ENCODE peak calls at places on chromosomes 13 and 19, in eight cellular contexts. One of them, this sample, is unnamed. For H3K4me1 and H3K36me3, the result is how much of the 10 kb centered on the place peaks cover.

GRCh38 chr19:42207767-42208259 is 9.7 kb downstream of the DEDD2 start:
- DNase-seq in HAP-1: no peak
- DNase-seq in keratinocyte: peak
- DNase-seq in endodermal cell: no peak
- DNase-seq in right lobe of liver: no peak
- DNase-seq in tibial nerve: no peak
- DNase-seq in mammary epithelial cell: peak
- DNase-seq in fibroblast of lung: peak
- DNase-seq in this sample: no peak

GRCh38 chr19:37594982-37595382 is 306 bp downstream of the ZNF540 start:
- DNase-seq in fibroblast of lung: no peak
- DNase-seq in right lobe of liver: peak
- DNase-seq in keratinocyte: peak
- DNase-seq in tibial nerve: peak
- DNase-seq in endodermal cell: no peak
- DNase-seq in mammary epithelial cell: no peak
- DNase-seq in HAP-1: no peak
- DNase-seq in this sample: no peak

GRCh38 chr19:52277471-52277870 is 8.1 kb downstream of the ZNF766 start:
- DNase-seq in right lobe of liver: no peak
- DNase-seq in fibroblast of lung: no peak
- DNase-seq in endodermal cell: no peak
- DNase-seq in tibial nerve: no peak
- DNase-seq in HAP-1: no peak
- DNase-seq in mammary epithelial cell: no peak
- DNase-seq in keratinocyte: no peak
- DNase-seq in this sample: no peak

GRCh38 chr13:111662895-111663294 is 342.5 kb downstream of the TEX29 start:
- DNase-seq in keratinocyte: no peak
- DNase-seq in fibroblast of lung: no peak
- DNase-seq in right lobe of liver: no peak
- DNase-seq in HAP-1: no peak
- DNase-seq in mammary epithelial cell: no peak
- DNase-seq in tibial nerve: no peak
- DNase-seq in endodermal cell: no peak
- DNase-seq in this sample: no peak

GRCh38 chr13:97339989-97340361 is 94.0 kb upstream of the RAP2A start:
- DNase-seq in tibial nerve: no peak
- DNase-seq in mammary epithelial cell: no peak
- DNase-seq in endodermal cell: no peak
- DNase-seq in HAP-1: no peak
- DNase-seq in right lobe of liver: no peak
- DNase-seq in fibroblast of lung: no peak
- DNase-seq in keratinocyte: no peak
- DNase-seq in this sample: no peak

GRCh38 chr19:18886972-18887371 is 9.0 kb downstream of the CERS1 start:
- DNase-seq in HAP-1: no peak
- DNase-seq in keratinocyte: no peak
- DNase-seq in mammary epithelial cell: no peak
- DNase-seq in right lobe of liver: no peak
- DNase-seq in fibroblast of lung: no peak
- DNase-seq in tibial nerve: no peak
- DNase-seq in endodermal cell: no peak
- DNase-seq in this sample: no peak

GRCh38 chr13:21511841-21512240 is 52.7 kb upstream of the ZDHHC20 start:
- DNase-seq in right lobe of liver: no peak
- DNase-seq in keratinocyte: peak
- DNase-seq in HAP-1: no peak
- DNase-seq in endodermal cell: no peak
- DNase-seq in tibial nerve: no peak
- DNase-seq in mammary epithelial cell: peak
- DNase-seq in fibroblast of lung: no peak
- DNase-seq in this sample: no peak

GRCh38 chr13:25286308-25286968 is 850 bp downstream of the MTMR6 start:
- DNase-seq in mammary epithelial cell: peak
- DNase-seq in keratinocyte: no peak
- DNase-seq in endodermal cell: peak
- DNase-seq in HAP-1: no peak
- DNase-seq in right lobe of liver: no peak
- DNase-seq in tibial nerve: no peak
- DNase-seq in fibroblast of lung: peak
- DNase-seq in this sample: peak

GRCh38 chr13:44170731-44171130 is 202.9 kb upstream of the SERP2 start:
- DNase-seq in tibial nerve: no peak
- DNase-seq in HAP-1: no peak
- DNase-seq in endodermal cell: no peak
- DNase-seq in right lobe of liver: no peak
- DNase-seq in keratinocyte: no peak
- DNase-seq in mammary epithelial cell: no peak
- DNase-seq in fibroblast of lung: no peak
- DNase-seq in this sample: no peak

GRCh38 chr19:41297628-41298326 is 12.2 kb upstream of the CCDC97 start:
- DNase-seq in endodermal cell: no peak
- DNase-seq in keratinocyte: no peak
- DNase-seq in fibroblast of lung: no peak
- DNase-seq in right lobe of liver: no peak
- DNase-seq in HAP-1: no peak
- DNase-seq in mammary epithelial cell: no peak
- DNase-seq in tibial nerve: no peak
- DNase-seq in this sample: no peak

GRCh38 chr19:57321746-57322145 is 1.5 kb downstream of the ZNF543 start:
- DNase-seq in right lobe of liver: no peak
- DNase-seq in tibial nerve: no peak
- DNase-seq in fibroblast of lung: no peak
- DNase-seq in keratinocyte: no peak
- DNase-seq in mammary epithelial cell: no peak
- DNase-seq in HAP-1: no peak
- DNase-seq in endodermal cell: no peak
- DNase-seq in this sample: no peak

GRCh38 chr19:7489609-7490044 is 792 bp upstream of the PEX11G start:
- DNase-seq in right lobe of liver: no peak
- DNase-seq in fibroblast of lung: no peak
- DNase-seq in mammary epithelial cell: no peak
- DNase-seq in tibial nerve: no peak
- DNase-seq in endodermal cell: peak
- DNase-seq in HAP-1: no peak
- DNase-seq in keratinocyte: no peak
- DNase-seq in this sample: peak

GRCh38 chr19:39060130-39060529 is 24.0 kb upstream of the ACP7 start:
- DNase-seq in mammary epithelial cell: no peak
- DNase-seq in tibial nerve: no peak
- DNase-seq in HAP-1: no peak
- DNase-seq in fibroblast of lung: no peak
- DNase-seq in endodermal cell: no peak
- DNase-seq in keratinocyte: no peak
- DNase-seq in right lobe of liver: no peak
- DNase-seq in this sample: no peak

GRCh38 chr19:49119411-49120324 is at the start of gene PPFIA3:
- DNase-seq in keratinocyte: no peak
- DNase-seq in HAP-1: no peak
- DNase-seq in tibial nerve: peak
- DNase-seq in right lobe of liver: peak
- DNase-seq in mammary epithelial cell: peak
- DNase-seq in fibroblast of lung: peak
- DNase-seq in endodermal cell: peak
- DNase-seq in this sample: peak

GRCh38 chr19:30076101-30076551 is 134.1 kb downstream of the URI1 start:
- DNase-seq in endodermal cell: peak
- DNase-seq in mammary epithelial cell: no peak
- DNase-seq in right lobe of liver: peak
- DNase-seq in tibial nerve: no peak
- DNase-seq in HAP-1: no peak
- DNase-seq in keratinocyte: no peak
- DNase-seq in fibroblast of lung: no peak
- DNase-seq in this sample: peak

GRCh38 chr19:30540671-30541210 is 168.6 kb downstream of the ZNF536 start:
- DNase-seq in tibial nerve: no peak
- DNase-seq in right lobe of liver: no peak
- DNase-seq in keratinocyte: no peak
- DNase-seq in endodermal cell: no peak
- DNase-seq in fibroblast of lung: no peak
- DNase-seq in HAP-1: no peak
- DNase-seq in mammary epithelial cell: no peak
- DNase-seq in this sample: no peak

GRCh38 chr13:27257648-27258253 is 6.4 kb downstream of the RPL21 start:
- DNase-seq in endodermal cell: peak
- DNase-seq in mammary epithelial cell: no peak
- DNase-seq in HAP-1: no peak
- DNase-seq in fibroblast of lung: no peak
- DNase-seq in keratinocyte: no peak
- DNase-seq in tibial nerve: no peak
- DNase-seq in right lobe of liver: no peak
- DNase-seq in this sample: no peak

GRCh38 chr13:44576396-44577235 is 486 bp upstream of the TSC22D1 start:
- DNase-seq in fibroblast of lung: no peak
- DNase-seq in endodermal cell: peak
- DNase-seq in tibial nerve: no peak
- DNase-seq in right lobe of liver: no peak
- DNase-seq in keratinocyte: no peak
- DNase-seq in mammary epithelial cell: no peak
- DNase-seq in HAP-1: no peak
- DNase-seq in this sample: no peak

GRCh38 chr13:74306496-74306895 is 172.3 kb upstream of the KLF12 start:
- DNase-seq in mammary epithelial cell: no peak
- DNase-seq in endodermal cell: no peak
- DNase-seq in fibroblast of lung: peak
- DNase-seq in tibial nerve: no peak
- DNase-seq in right lobe of liver: no peak
- DNase-seq in keratinocyte: no peak
- DNase-seq in HAP-1: peak
- DNase-seq in this sample: no peak

GRCh38 chr19:49463960-49464740 is 9.9 kb upstream of the FLT3LG start:
- DNase-seq in tibial nerve: no peak
- DNase-seq in right lobe of liver: no peak
- DNase-seq in HAP-1: no peak
- DNase-seq in endodermal cell: no peak
- DNase-seq in mammary epithelial cell: no peak
- DNase-seq in fibroblast of lung: no peak
- DNase-seq in keratinocyte: no peak
- DNase-seq in this sample: no peak

GRCh38 chr13:49466240-49466914 is 22.3 kb downstream of the SETDB2 start:
- DNase-seq in HAP-1: no peak
- DNase-seq in endodermal cell: no peak
- DNase-seq in keratinocyte: no peak
- DNase-seq in right lobe of liver: no peak
- DNase-seq in mammary epithelial cell: no peak
- DNase-seq in tibial nerve: no peak
- DNase-seq in fibroblast of lung: no peak
- DNase-seq in this sample: no peak

GRCh38 chr19:38464421-38465082 is 31.1 kb downstream of the RYR1 start:
- DNase-seq in mammary epithelial cell: no peak
- DNase-seq in keratinocyte: no peak
- DNase-seq in fibroblast of lung: no peak
- DNase-seq in tibial nerve: no peak
- DNase-seq in HAP-1: no peak
- DNase-seq in endodermal cell: peak
- DNase-seq in right lobe of liver: no peak
- DNase-seq in this sample: no peak

GRCh38 chr13:99528547-99528946 is 27.3 kb downstream of the TM9SF2 start:
- DNase-seq in mammary epithelial cell: no peak
- DNase-seq in HAP-1: peak
- DNase-seq in fibroblast of lung: peak
- DNase-seq in right lobe of liver: no peak
- DNase-seq in keratinocyte: no peak
- DNase-seq in tibial nerve: no peak
- DNase-seq in endodermal cell: no peak
- DNase-seq in this sample: no peak

GRCh38 chr19:31166206-31166605 is 183.0 kb downstream of the TSHZ3 start:
- DNase-seq in mammary epithelial cell: no peak
- DNase-seq in endodermal cell: peak
- DNase-seq in keratinocyte: no peak
- DNase-seq in fibroblast of lung: no peak
- DNase-seq in HAP-1: no peak
- DNase-seq in tibial nerve: no peak
- DNase-seq in right lobe of liver: no peak
- DNase-seq in this sample: no peak

GRCh38 chr13:33191425-33192221 is 93.9 kb downstream of the STARD13 start:
- DNase-seq in endodermal cell: no peak
- DNase-seq in right lobe of liver: no peak
- DNase-seq in keratinocyte: no peak
- DNase-seq in fibroblast of lung: peak
- DNase-seq in mammary epithelial cell: no peak
- DNase-seq in tibial nerve: no peak
- DNase-seq in HAP-1: no peak
- DNase-seq in this sample: no peak
- H3K4me1 ChIP-seq in endodermal cell: under half
- H3K4me1 ChIP-seq in right lobe of liver: under half
- H3K4me1 ChIP-seq in keratinocyte: under half
- H3K4me1 ChIP-seq in fibroblast of lung: under half
- H3K4me1 ChIP-seq in mammary epithelial cell: under half
- H3K4me1 ChIP-seq in tibial nerve: half or more
- H3K4me1 ChIP-seq in HAP-1: under half
- H3K4me1 ChIP-seq in this sample: under half

GRCh38 chr19:15730538-15730937 is 2.7 kb downstream of the OR10H2 start:
- DNase-seq in HAP-1: no peak
- DNase-seq in mammary epithelial cell: no peak
- DNase-seq in endodermal cell: no peak
- DNase-seq in tibial nerve: no peak
- DNase-seq in keratinocyte: no peak
- DNase-seq in fibroblast of lung: no peak
- DNase-seq in right lobe of liver: no peak
- DNase-seq in this sample: no peak
- H3K36me3 ChIP-seq in HAP-1: under half
- H3K36me3 ChIP-seq in mammary epithelial cell: under half
- H3K36me3 ChIP-seq in endodermal cell: under half
- H3K36me3 ChIP-seq in tibial nerve: under half
- H3K36me3 ChIP-seq in keratinocyte: under half
- H3K36me3 ChIP-seq in fibroblast of lung: under half
- H3K36me3 ChIP-seq in right lobe of liver: under half
- H3K36me3 ChIP-seq in this sample: under half

DNA sequence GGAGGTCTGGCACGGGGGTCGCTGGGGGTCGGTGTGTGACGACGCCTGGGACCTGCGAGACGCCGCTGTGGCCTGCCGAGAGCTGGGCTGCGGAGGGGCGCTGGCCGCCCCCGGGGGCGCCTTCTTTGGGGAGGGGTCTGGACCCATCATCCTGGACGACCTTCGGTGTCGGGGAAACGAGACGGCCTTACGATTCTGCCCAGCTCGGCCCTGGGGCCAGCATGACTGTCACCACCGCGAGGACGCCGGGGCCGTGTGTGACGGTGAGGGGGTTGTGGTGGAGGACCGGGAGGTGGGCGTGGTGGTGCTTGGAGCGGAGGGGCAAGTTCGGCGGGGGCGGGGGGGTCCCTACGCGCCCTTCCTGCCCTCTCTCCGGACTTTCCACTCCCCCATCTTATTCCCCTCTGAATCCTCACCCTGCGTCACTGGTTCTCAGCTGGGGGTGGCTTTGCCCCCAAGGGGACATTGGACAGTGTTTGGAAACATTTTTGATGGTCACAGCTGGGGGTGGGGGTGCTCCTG is 5.5 kb downstream of the SSC5D start:
- DNase-seq in HAP-1: no peak
- DNase-seq in fibroblast of lung: no peak
- DNase-seq in endodermal cell: no peak
- DNase-seq in right lobe of liver: no peak
- DNase-seq in keratinocyte: no peak
- DNase-seq in mammary epithelial cell: no peak
- DNase-seq in tibial nerve: no peak
- DNase-seq in this sample: no peak
- H3K4me1 ChIP-seq in HAP-1: under half
- H3K4me1 ChIP-seq in fibroblast of lung: under half
- H3K4me1 ChIP-seq in endodermal cell: under half
- H3K4me1 ChIP-seq in right lobe of liver: under half
- H3K4me1 ChIP-seq in keratinocyte: under half
- H3K4me1 ChIP-seq in mammary epithelial cell: under half
- H3K4me1 ChIP-seq in tibial nerve: under half
- H3K4me1 ChIP-seq in this sample: under half

GRCh38 chr19:4358709-4359626 is 15.6 kb downstream of the MPND start:
- DNase-seq in right lobe of liver: no peak
- DNase-seq in fibroblast of lung: no peak
- DNase-seq in tibial nerve: no peak
- DNase-seq in endodermal cell: peak
- DNase-seq in HAP-1: no peak
- DNase-seq in keratinocyte: no peak
- DNase-seq in mammary epithelial cell: no peak
- DNase-seq in this sample: no peak
- H3K36me3 ChIP-seq in right lobe of liver: under half
- H3K36me3 ChIP-seq in fibroblast of lung: under half
- H3K36me3 ChIP-seq in tibial nerve: under half
- H3K36me3 ChIP-seq in endodermal cell: under half
- H3K36me3 ChIP-seq in HAP-1: half or more
- H3K36me3 ChIP-seq in keratinocyte: under half
- H3K36me3 ChIP-seq in mammary epithelial cell: under half
- H3K36me3 ChIP-seq in this sample: under half

This sample was measured in Caco-2.